ENCODE peak calls at places on chromosomes 5 and 9, in seven cellular contexts. One of them, this sample, is unnamed.

GRCh38 chr9:115121140-115121710 is 3.3 kb upstream of the TNC start:
- DNase-seq in fibroblast of lung: peak
- DNase-seq in GM04504: no peak
- DNase-seq in activated CD4-positive, alpha-beta memory T cell treated with anti-CD3 and anti-CD28 coated beads, Interleukin-2, amount 10 ng/mL, durations not matched to agents 7 days and 5 days: no peak
- DNase-seq in fibroblast of the conjunctiva: no peak
- DNase-seq in EL: peak
- DNase-seq in NCI-H2107: no peak
- DNase-seq in this sample: no peak

GRCh38 chr5:106966686-106967315 is 703.9 kb downstream of the EFNA5 start:
- DNase-seq in activated CD4-positive, alpha-beta memory T cell treated with anti-CD3 and anti-CD28 coated beads, Interleukin-2, amount 10 ng/mL, durations not matched to agents 7 days and 5 days: no peak
- DNase-seq in GM04504: no peak
- DNase-seq in fibroblast of lung: peak
- DNase-seq in fibroblast of the conjunctiva: no peak
- DNase-seq in NCI-H2107: no peak
- DNase-seq in EL: no peak
- DNase-seq in this sample: no peak

GRCh38 chr9:2810424-2811075 is 33.3 kb downstream of the PUM3 start:
- DNase-seq in fibroblast of the conjunctiva: no peak
- DNase-seq in EL: no peak
- DNase-seq in activated CD4-positive, alpha-beta memory T cell treated with anti-CD3 and anti-CD28 coated beads, Interleukin-2, amount 10 ng/mL, durations not matched to agents 7 days and 5 days: no peak
- DNase-seq in NCI-H2107: no peak
- DNase-seq in GM04504: no peak
- DNase-seq in fibroblast of lung: no peak
- DNase-seq in this sample: no peak

GRCh38 chr5:64417390-64417789 is 88.4 kb upstream of the RGS7BP start:
- DNase-seq in activated CD4-positive, alpha-beta memory T cell treated with anti-CD3 and anti-CD28 coated beads, Interleukin-2, amount 10 ng/mL, durations not matched to agents 7 days and 5 days: no peak
- DNase-seq in fibroblast of lung: no peak
- DNase-seq in fibroblast of the conjunctiva: no peak
- DNase-seq in GM04504: no peak
- DNase-seq in EL: no peak
- DNase-seq in NCI-H2107: no peak
- DNase-seq in this sample: no peak

GRCh38 chr5:179154346-179154990 is 94.3 kb downstream of the ZNF354C start:
- DNase-seq in EL: no peak
- DNase-seq in activated CD4-positive, alpha-beta memory T cell treated with anti-CD3 and anti-CD28 coated beads, Interleukin-2, amount 10 ng/mL, durations not matched to agents 7 days and 5 days: no peak
- DNase-seq in NCI-H2107: no peak
- DNase-seq in fibroblast of lung: no peak
- DNase-seq in fibroblast of the conjunctiva: no peak
- DNase-seq in GM04504: no peak
- DNase-seq in this sample: no peak

GRCh38 chr5:10582512-10582897 is 18.6 kb downstream of the ANKRD33B start:
- DNase-seq in NCI-H2107: no peak
- DNase-seq in GM04504: no peak
- DNase-seq in fibroblast of lung: no peak
- DNase-seq in EL: no peak
- DNase-seq in fibroblast of the conjunctiva: no peak
- DNase-seq in activated CD4-positive, alpha-beta memory T cell treated with anti-CD3 and anti-CD28 coated beads, Interleukin-2, amount 10 ng/mL, durations not matched to agents 7 days and 5 days: no peak
- DNase-seq in this sample: no peak

GRCh38 chr9:133920471-133920870 is 71.7 kb downstream of the VAV2 start:
- DNase-seq in NCI-H2107: no peak
- DNase-seq in fibroblast of the conjunctiva: no peak
- DNase-seq in GM04504: no peak
- DNase-seq in activated CD4-positive, alpha-beta memory T cell treated with anti-CD3 and anti-CD28 coated beads, Interleukin-2, amount 10 ng/mL, durations not matched to agents 7 days and 5 days: no peak
- DNase-seq in fibroblast of lung: no peak
- DNase-seq in EL: no peak
- DNase-seq in this sample: no peak

GRCh38 chr5:179731791-179732411 is 721 bp upstream of the MAML1 start:
- DNase-seq in EL: peak
- DNase-seq in activated CD4-positive, alpha-beta memory T cell treated with anti-CD3 and anti-CD28 coated beads, Interleukin-2, amount 10 ng/mL, durations not matched to agents 7 days and 5 days: peak
- DNase-seq in fibroblast of the conjunctiva: peak
- DNase-seq in fibroblast of lung: peak
- DNase-seq in GM04504: peak
- DNase-seq in NCI-H2107: no peak
- DNase-seq in this sample: peak

GRCh38 chr9:17723656-17724055 is 144.8 kb downstream of the SH3GL2 start:
- DNase-seq in EL: no peak
- DNase-seq in activated CD4-positive, alpha-beta memory T cell treated with anti-CD3 and anti-CD28 coated beads, Interleukin-2, amount 10 ng/mL, durations not matched to agents 7 days and 5 days: no peak
- DNase-seq in fibroblast of the conjunctiva: no peak
- DNase-seq in NCI-H2107: no peak
- DNase-seq in fibroblast of lung: no peak
- DNase-seq in GM04504: no peak
- DNase-seq in this sample: no peak

GRCh38 chr9:126534431-126535186 is 79.1 kb upstream of the LMX1B start:
- DNase-seq in fibroblast of the conjunctiva: no peak
- DNase-seq in fibroblast of lung: no peak
- DNase-seq in EL: no peak
- DNase-seq in GM04504: no peak
- DNase-seq in NCI-H2107: no peak
- DNase-seq in activated CD4-positive, alpha-beta memory T cell treated with anti-CD3 and anti-CD28 coated beads, Interleukin-2, amount 10 ng/mL, durations not matched to agents 7 days and 5 days: no peak
- DNase-seq in this sample: no peak

GRCh38 chr9:137194909-137195308 is 5.6 kb downstream of the TPRN start:
- DNase-seq in NCI-H2107: no peak
- DNase-seq in GM04504: no peak
- DNase-seq in fibroblast of lung: no peak
- DNase-seq in activated CD4-positive, alpha-beta memory T cell treated with anti-CD3 and anti-CD28 coated beads, Interleukin-2, amount 10 ng/mL, durations not matched to agents 7 days and 5 days: no peak
- DNase-seq in EL: no peak
- DNase-seq in fibroblast of the conjunctiva: no peak
- DNase-seq in this sample: no peak

GRCh38 chr5:603081-603998 is 8.8 kb upstream of the CEP72 start:
- DNase-seq in activated CD4-positive, alpha-beta memory T cell treated with anti-CD3 and anti-CD28 coated beads, Interleukin-2, amount 10 ng/mL, durations not matched to agents 7 days and 5 days: no peak
- DNase-seq in fibroblast of lung: no peak
- DNase-seq in NCI-H2107: no peak
- DNase-seq in EL: no peak
- DNase-seq in GM04504: no peak
- DNase-seq in fibroblast of the conjunctiva: no peak
- DNase-seq in this sample: no peak

GRCh38 chr5:1132570-1132969 is 20.7 kb upstream of the SLC12A7 start:
- DNase-seq in NCI-H2107: no peak
- DNase-seq in activated CD4-positive, alpha-beta memory T cell treated with anti-CD3 and anti-CD28 coated beads, Interleukin-2, amount 10 ng/mL, durations not matched to agents 7 days and 5 days: no peak
- DNase-seq in EL: no peak
- DNase-seq in GM04504: no peak
- DNase-seq in fibroblast of the conjunctiva: no peak
- DNase-seq in fibroblast of lung: no peak
- DNase-seq in this sample: no peak

GRCh38 chr5:122775713-122776084 is 819 bp downstream of the SNX2 start:
- DNase-seq in NCI-H2107: no peak
- DNase-seq in fibroblast of the conjunctiva: no peak
- DNase-seq in GM04504: peak
- DNase-seq in EL: peak
- DNase-seq in fibroblast of lung: peak
- DNase-seq in activated CD4-positive, alpha-beta memory T cell treated with anti-CD3 and anti-CD28 coated beads, Interleukin-2, amount 10 ng/mL, durations not matched to agents 7 days and 5 days: no peak
- DNase-seq in this sample: no peak

GRCh38 chr5:72848474-72849428 is 32.3 kb downstream of the TNPO1 start:
- DNase-seq in fibroblast of lung: peak
- DNase-seq in NCI-H2107: no peak
- DNase-seq in activated CD4-positive, alpha-beta memory T cell treated with anti-CD3 and anti-CD28 coated beads, Interleukin-2, amount 10 ng/mL, durations not matched to agents 7 days and 5 days: peak
- DNase-seq in EL: peak
- DNase-seq in fibroblast of the conjunctiva: no peak
- DNase-seq in GM04504: no peak
- DNase-seq in this sample: peak

GRCh38 chr9:100229136-100229535 is 123.6 kb downstream of the TEX10 start:
- DNase-seq in EL: no peak
- DNase-seq in activated CD4-positive, alpha-beta memory T cell treated with anti-CD3 and anti-CD28 coated beads, Interleukin-2, amount 10 ng/mL, durations not matched to agents 7 days and 5 days: no peak
- DNase-seq in fibroblast of lung: no peak
- DNase-seq in NCI-H2107: no peak
- DNase-seq in GM04504: no peak
- DNase-seq in fibroblast of the conjunctiva: no peak
- DNase-seq in this sample: no peak

GRCh38 chr5:121968910-121969607 is 7.3 kb downstream of the SRFBP1 start:
- DNase-seq in fibroblast of the conjunctiva: peak
- DNase-seq in GM04504: peak
- DNase-seq in NCI-H2107: no peak
- DNase-seq in fibroblast of lung: peak
- DNase-seq in activated CD4-positive, alpha-beta memory T cell treated with anti-CD3 and anti-CD28 coated beads, Interleukin-2, amount 10 ng/mL, durations not matched to agents 7 days and 5 days: no peak
- DNase-seq in EL: peak
- DNase-seq in this sample: no peak

GRCh38 chr9:111147021-111147420 is 108.8 kb upstream of the LPAR1 start:
- DNase-seq in fibroblast of the conjunctiva: no peak
- DNase-seq in fibroblast of lung: no peak
- DNase-seq in GM04504: no peak
- DNase-seq in NCI-H2107: no peak
- DNase-seq in EL: no peak
- DNase-seq in activated CD4-positive, alpha-beta memory T cell treated with anti-CD3 and anti-CD28 coated beads, Interleukin-2, amount 10 ng/mL, durations not matched to agents 7 days and 5 days: no peak
- DNase-seq in this sample: no peak

GRCh38 chr5:56838409-56839039 is 23.2 kb downstream of the MAP3K1 start:
- DNase-seq in fibroblast of the conjunctiva: peak
- DNase-seq in EL: peak
- DNase-seq in fibroblast of lung: peak
- DNase-seq in GM04504: peak
- DNase-seq in NCI-H2107: no peak
- DNase-seq in activated CD4-positive, alpha-beta memory T cell treated with anti-CD3 and anti-CD28 coated beads, Interleukin-2, amount 10 ng/mL, durations not matched to agents 7 days and 5 days: no peak
- DNase-seq in this sample: no peak

GRCh38 chr5:35309365-35310130 is 79.3 kb upstream of the PRLR start:
- DNase-seq in fibroblast of lung: no peak
- DNase-seq in NCI-H2107: no peak
- DNase-seq in activated CD4-positive, alpha-beta memory T cell treated with anti-CD3 and anti-CD28 coated beads, Interleukin-2, amount 10 ng/mL, durations not matched to agents 7 days and 5 days: no peak
- DNase-seq in EL: no peak
- DNase-seq in GM04504: no peak
- DNase-seq in fibroblast of the conjunctiva: no peak
- DNase-seq in this sample: no peak

GRCh38 chr5:122835681-122836080 is 9.7 kb upstream of the SNX24 start:
- DNase-seq in EL: no peak
- DNase-seq in activated CD4-positive, alpha-beta memory T cell treated with anti-CD3 and anti-CD28 coated beads, Interleukin-2, amount 10 ng/mL, durations not matched to agents 7 days and 5 days: no peak
- DNase-seq in fibroblast of lung: no peak
- DNase-seq in GM04504: no peak
- DNase-seq in fibroblast of the conjunctiva: no peak
- DNase-seq in NCI-H2107: no peak
- DNase-seq in this sample: no peak

GRCh38 chr5:51997908-51998307 is 614.7 kb downstream of the ISL1 start:
- DNase-seq in activated CD4-positive, alpha-beta memory T cell treated with anti-CD3 and anti-CD28 coated beads, Interleukin-2, amount 10 ng/mL, durations not matched to agents 7 days and 5 days: no peak
- DNase-seq in fibroblast of lung: no peak
- DNase-seq in GM04504: no peak
- DNase-seq in NCI-H2107: no peak
- DNase-seq in EL: no peak
- DNase-seq in fibroblast of the conjunctiva: no peak
- DNase-seq in this sample: no peak

GRCh38 chr5:151051931-151052608 is 28.8 kb downstream of the TNIP1 start:
- DNase-seq in activated CD4-positive, alpha-beta memory T cell treated with anti-CD3 and anti-CD28 coated beads, Interleukin-2, amount 10 ng/mL, durations not matched to agents 7 days and 5 days: no peak
- DNase-seq in EL: no peak
- DNase-seq in fibroblast of lung: no peak
- DNase-seq in fibroblast of the conjunctiva: no peak
- DNase-seq in NCI-H2107: no peak
- DNase-seq in GM04504: no peak
- DNase-seq in this sample: no peak

GRCh38 chr5:639584-640213 is 27.6 kb downstream of the CEP72 start:
- DNase-seq in GM04504: no peak
- DNase-seq in EL: no peak
- DNase-seq in fibroblast of the conjunctiva: no peak
- DNase-seq in activated CD4-positive, alpha-beta memory T cell treated with anti-CD3 and anti-CD28 coated beads, Interleukin-2, amount 10 ng/mL, durations not matched to agents 7 days and 5 days: no peak
- DNase-seq in NCI-H2107: no peak
- DNase-seq in fibroblast of lung: no peak
- DNase-seq in this sample: no peak

GRCh38 chr5:163696270-163696887 is 191.0 kb downstream of the MAT2B start:
- DNase-seq in NCI-H2107: no peak
- DNase-seq in GM04504: peak
- DNase-seq in activated CD4-positive, alpha-beta memory T cell treated with anti-CD3 and anti-CD28 coated beads, Interleukin-2, amount 10 ng/mL, durations not matched to agents 7 days and 5 days: no peak
- DNase-seq in EL: peak
- DNase-seq in fibroblast of lung: peak
- DNase-seq in fibroblast of the conjunctiva: peak
- DNase-seq in this sample: peak

GRCh38 chr9:88268886-88269285 is 119.4 kb upstream of the SPIN1 start:
- DNase-seq in fibroblast of lung: no peak
- DNase-seq in EL: no peak
- DNase-seq in NCI-H2107: no peak
- DNase-seq in activated CD4-positive, alpha-beta memory T cell treated with anti-CD3 and anti-CD28 coated beads, Interleukin-2, amount 10 ng/mL, durations not matched to agents 7 days and 5 days: no peak
- DNase-seq in fibroblast of the conjunctiva: no peak
- DNase-seq in GM04504: no peak
- DNase-seq in this sample: no peak

GRCh38 chr5:167921796-167922195 is 369.6 kb upstream of the WWC1 start:
- DNase-seq in GM04504: no peak
- DNase-seq in fibroblast of lung: no peak
- DNase-seq in fibroblast of the conjunctiva: no peak
- DNase-seq in activated CD4-positive, alpha-beta memory T cell treated with anti-CD3 and anti-CD28 coated beads, Interleukin-2, amount 10 ng/mL, durations not matched to agents 7 days and 5 days: no peak
- DNase-seq in NCI-H2107: no peak
- DNase-seq in EL: no peak
- DNase-seq in this sample: no peak

GRCh38 chr9:133692364-133692985 is 45.7 kb downstream of the SARDH start:
- DNase-seq in fibroblast of the conjunctiva: no peak
- DNase-seq in GM04504: no peak
- DNase-seq in fibroblast of lung: no peak
- DNase-seq in activated CD4-positive, alpha-beta memory T cell treated with anti-CD3 and anti-CD28 coated beads, Interleukin-2, amount 10 ng/mL, durations not matched to agents 7 days and 5 days: no peak
- DNase-seq in EL: no peak
- DNase-seq in NCI-H2107: no peak
- DNase-seq in this sample: no peak

GRCh38 chr9:120099064-120099463 is 480.9 kb downstream of the CDK5RAP2 start:
- DNase-seq in NCI-H2107: no peak
- DNase-seq in fibroblast of lung: no peak
- DNase-seq in activated CD4-positive, alpha-beta memory T cell treated with anti-CD3 and anti-CD28 coated beads, Interleukin-2, amount 10 ng/mL, durations not matched to agents 7 days and 5 days: no peak
- DNase-seq in GM04504: no peak
- DNase-seq in EL: no peak
- DNase-seq in fibroblast of the conjunctiva: no peak
- DNase-seq in this sample: no peak

GRCh38 chr5:163790497-163790896 is 285.1 kb downstream of the MAT2B start:
- DNase-seq in NCI-H2107: no peak
- DNase-seq in GM04504: no peak
- DNase-seq in fibroblast of the conjunctiva: no peak
- DNase-seq in EL: peak
- DNase-seq in fibroblast of lung: no peak
- DNase-seq in activated CD4-positive, alpha-beta memory T cell treated with anti-CD3 and anti-CD28 coated beads, Interleukin-2, amount 10 ng/mL, durations not matched to agents 7 days and 5 days: no peak
- DNase-seq in this sample: no peak

This sample was measured in neural crest cell.